ENCODE peak calls at places on chromosomes 5 and 9, in four cellular contexts. D is mesothelial cell of epicardium; E is stimulated activated CD8-positive, alpha-beta memory T cell treated with anti-CD3 and anti-CD28 coated beads, Interleukin-4, amount 100 ng/mL, for 48 hours; L is progenitor cell of endocrine pancreas. K is an unnamed sample.

GRCh38 chr9:122346478-122347347 is 24.1 kb upstream of the PTGS1 start:
- DNase-seq in D (no peak), E (no peak), L (peak; percentile 19), K (no peak)

GRCh38 chr9:95091971-95092320 is 225.6 kb downstream of the FANCC start:
- DNase-seq in D (no peak), E (no peak), L (no peak), K (no peak)

GRCh38 chr5:96838483-96839395 is 31.0 kb upstream of the ERAP1 start:
- DNase-seq in D (no peak), E (no peak), L (no peak), K (no peak)

GRCh38 chr9:89993678-89994630 is 389.1 kb downstream of the GADD45G start:
- DNase-seq in D (no peak), E (no peak), L (no peak), K (no peak)

GRCh38 chr9:68998812-68999211 is 15.1 kb downstream of the PRKACG start:
- DNase-seq in D (no peak), E (no peak), L (no peak), K (no peak)

GRCh38 chr9:72477862-72478564 is 43.4 kb upstream of the TMC1 start:
- DNase-seq in D (no peak), E (no peak), L (no peak), K (peak; percentile 21)

GRCh38 chr5:39519566-39520231 is 94.9 kb upstream of the DAB2 start:
- DNase-seq in D (no peak), E (no peak), L (no peak), K (no peak)

GRCh38 chr9:15824310-15824709 is 271.5 kb downstream of the CCDC171 start:
- DNase-seq in D (no peak), E (no peak), L (no peak), K (no peak)

GRCh38 chr9:24590432-24590831 is 44.7 kb upstream of the IZUMO3 start:
- DNase-seq in D (no peak), E (no peak), L (no peak), K (no peak)

GRCh38 chr9:69131682-69132081 is 42.4 kb upstream of the TJP2 start:
- DNase-seq in D (no peak), E (no peak), L (no peak), K (no peak)

GRCh38 chr5:32542216-32543059 is 42.9 kb upstream of the SUB1 start:
- DNase-seq in D (no peak), E (peak; percentile 45), L (no peak), K (no peak)

GRCh38 chr9:73683862-73684591 is 532.4 kb downstream of the ANXA1 start:
- DNase-seq in D (no peak), E (no peak), L (no peak), K (no peak)

GRCh38 chr5:56279291-56279690 is 46.2 kb upstream of the ANKRD55 start:
- DNase-seq in D (no peak), E (no peak), L (no peak), K (no peak)

GRCh38 chr5:135140805-135141204 is 106.8 kb upstream of the PITX1 start:
- DNase-seq in D (no peak), E (no peak), L (no peak), K (no peak)

GRCh38 chr5:32153723-32154122 is 20.4 kb downstream of the GOLPH3 start:
- DNase-seq in D (no peak), E (no peak), L (no peak), K (no peak)

GRCh38 chr9:120531683-120532300 is 48.2 kb downstream of the CDK5RAP2 start:
- DNase-seq in D (no peak), E (no peak), L (no peak), K (peak; percentile 52)

GRCh38 chr9:27347889-27348288 is 50.9 kb upstream of the EQTN start:
- DNase-seq in D (no peak), E (no peak), L (no peak), K (no peak)

GRCh38 chr9:131254107-131254491 is 22.2 kb downstream of the FAM78A start:
- DNase-seq in D (no peak), E (no peak), L (no peak), K (no peak)

GRCh38 chr9:123923884-123924283 is 6.0 kb downstream of the DENND1A start:
- DNase-seq in D (no peak), E (no peak), L (no peak), K (no peak)

GRCh38 chr5:167713186-167713585 is 578.3 kb upstream of the WWC1 start:
- DNase-seq in D (no peak), E (no peak), L (no peak), K (no peak)